ENCODE peak calls at places on chromosome 14, in eight cellular contexts. One of them, this sample, is unnamed.

GRCh38 chr14:105489607-105490317 is 1.3 kb upstream of the TEDC1 start:
- DNase-seq in astrocyte: peak
- DNase-seq in hepatocyte: peak
- DNase-seq in fibroblast of pulmonary artery: peak
- DNase-seq in fibroblast of the aortic adventitia: peak
- DNase-seq in lung: peak
- DNase-seq in IMR-90: peak
- DNase-seq in choroid plexus epithelial cell: peak
- DNase-seq in this sample: peak

GRCh38 chr14:25095784-25096390 is 45.9 kb upstream of the STXBP6 start:
- DNase-seq in astrocyte: no peak
- DNase-seq in hepatocyte: no peak
- DNase-seq in fibroblast of pulmonary artery: peak
- DNase-seq in fibroblast of the aortic adventitia: no peak
- DNase-seq in lung: no peak
- DNase-seq in IMR-90: no peak
- DNase-seq in choroid plexus epithelial cell: no peak
- DNase-seq in this sample: peak

GRCh38 chr14:33123281-33123680 is 184.6 kb downstream of the NPAS3 start:
- DNase-seq in astrocyte: no peak
- DNase-seq in hepatocyte: no peak
- DNase-seq in fibroblast of pulmonary artery: no peak
- DNase-seq in fibroblast of the aortic adventitia: no peak
- DNase-seq in lung: no peak
- DNase-seq in IMR-90: no peak
- DNase-seq in choroid plexus epithelial cell: no peak
- DNase-seq in this sample: no peak

GRCh38 chr14:85534435-85534834 is 4.5 kb downstream of the FLRT2 start:
- DNase-seq in astrocyte: no peak
- DNase-seq in hepatocyte: peak
- DNase-seq in fibroblast of pulmonary artery: peak
- DNase-seq in fibroblast of the aortic adventitia: no peak
- DNase-seq in lung: no peak
- DNase-seq in IMR-90: peak
- DNase-seq in choroid plexus epithelial cell: peak
- DNase-seq in this sample: peak

GRCh38 chr14:74980746-74981661 is 21.7 kb upstream of the EIF2B2 start:
- DNase-seq in astrocyte: peak
- DNase-seq in hepatocyte: no peak
- DNase-seq in fibroblast of pulmonary artery: peak
- DNase-seq in fibroblast of the aortic adventitia: peak
- DNase-seq in lung: no peak
- DNase-seq in IMR-90: peak
- DNase-seq in choroid plexus epithelial cell: peak
- DNase-seq in this sample: peak

GRCh38 chr14:61479746-61480502 is 158.5 kb downstream of the PRKCH start:
- DNase-seq in astrocyte: peak
- DNase-seq in hepatocyte: no peak
- DNase-seq in fibroblast of pulmonary artery: peak
- DNase-seq in fibroblast of the aortic adventitia: peak
- DNase-seq in lung: no peak
- DNase-seq in IMR-90: peak
- DNase-seq in choroid plexus epithelial cell: no peak
- DNase-seq in this sample: peak

GRCh38 chr14:75231320-75231719 is 47.3 kb upstream of the FOS start:
- DNase-seq in astrocyte: no peak
- DNase-seq in hepatocyte: no peak
- DNase-seq in fibroblast of pulmonary artery: no peak
- DNase-seq in fibroblast of the aortic adventitia: no peak
- DNase-seq in lung: no peak
- DNase-seq in IMR-90: no peak
- DNase-seq in choroid plexus epithelial cell: no peak
- DNase-seq in this sample: no peak

GRCh38 chr14:102629700-102630365 is 37.4 kb downstream of the RCOR1 start:
- DNase-seq in astrocyte: no peak
- DNase-seq in hepatocyte: no peak
- DNase-seq in fibroblast of pulmonary artery: no peak
- DNase-seq in fibroblast of the aortic adventitia: no peak
- DNase-seq in lung: no peak
- DNase-seq in IMR-90: peak
- DNase-seq in choroid plexus epithelial cell: peak
- DNase-seq in this sample: no peak

GRCh38 chr14:100880271-100881101 is 23.0 kb downstream of the RTL1 start:
- DNase-seq in astrocyte: no peak
- DNase-seq in hepatocyte: no peak
- DNase-seq in fibroblast of pulmonary artery: no peak
- DNase-seq in fibroblast of the aortic adventitia: no peak
- DNase-seq in lung: no peak
- DNase-seq in IMR-90: no peak
- DNase-seq in choroid plexus epithelial cell: no peak
- DNase-seq in this sample: no peak

GRCh38 chr14:73771848-73772705 is 57.9 kb upstream of the PNMA1 start:
- DNase-seq in astrocyte: peak
- DNase-seq in hepatocyte: peak
- DNase-seq in fibroblast of pulmonary artery: peak
- DNase-seq in fibroblast of the aortic adventitia: peak
- DNase-seq in lung: no peak
- DNase-seq in IMR-90: peak
- DNase-seq in choroid plexus epithelial cell: peak
- DNase-seq in this sample: peak

GRCh38 chr14:104195854-104196253 is 57.5 kb downstream of the KIF26A start:
- DNase-seq in astrocyte: no peak
- DNase-seq in hepatocyte: no peak
- DNase-seq in fibroblast of pulmonary artery: no peak
- DNase-seq in fibroblast of the aortic adventitia: no peak
- DNase-seq in lung: no peak
- DNase-seq in IMR-90: no peak
- DNase-seq in choroid plexus epithelial cell: no peak
- DNase-seq in this sample: no peak

GRCh38 chr14:38592764-38593442 is 337.0 kb upstream of the CLEC14A start:
- DNase-seq in astrocyte: no peak
- DNase-seq in hepatocyte: no peak
- DNase-seq in fibroblast of pulmonary artery: no peak
- DNase-seq in fibroblast of the aortic adventitia: no peak
- DNase-seq in lung: no peak
- DNase-seq in IMR-90: no peak
- DNase-seq in choroid plexus epithelial cell: no peak
- DNase-seq in this sample: no peak

GRCh38 chr14:71121711-71122110 is 214.5 kb downstream of the PCNX1 start:
- DNase-seq in astrocyte: no peak
- DNase-seq in hepatocyte: no peak
- DNase-seq in fibroblast of pulmonary artery: no peak
- DNase-seq in fibroblast of the aortic adventitia: no peak
- DNase-seq in lung: no peak
- DNase-seq in IMR-90: no peak
- DNase-seq in choroid plexus epithelial cell: no peak
- DNase-seq in this sample: no peak

GRCh38 chr14:91117960-91118359 is 4.1 kb downstream of the DGLUCY start:
- DNase-seq in astrocyte: no peak
- DNase-seq in hepatocyte: no peak
- DNase-seq in fibroblast of pulmonary artery: no peak
- DNase-seq in fibroblast of the aortic adventitia: no peak
- DNase-seq in lung: no peak
- DNase-seq in IMR-90: no peak
- DNase-seq in choroid plexus epithelial cell: no peak
- DNase-seq in this sample: no peak
- TF ChIP-seq CTCF in astrocyte: no peak
- TF ChIP-seq CTCF in hepatocyte: no peak
- TF ChIP-seq CTCF in fibroblast of pulmonary artery: no peak
- TF ChIP-seq CTCF in fibroblast of the aortic adventitia: no peak
- TF ChIP-seq CTCF in lung: no peak
- TF ChIP-seq CTCF in IMR-90: no peak
- TF ChIP-seq CTCF in choroid plexus epithelial cell: no peak
- TF ChIP-seq CTCF in this sample: no peak

DNA sequence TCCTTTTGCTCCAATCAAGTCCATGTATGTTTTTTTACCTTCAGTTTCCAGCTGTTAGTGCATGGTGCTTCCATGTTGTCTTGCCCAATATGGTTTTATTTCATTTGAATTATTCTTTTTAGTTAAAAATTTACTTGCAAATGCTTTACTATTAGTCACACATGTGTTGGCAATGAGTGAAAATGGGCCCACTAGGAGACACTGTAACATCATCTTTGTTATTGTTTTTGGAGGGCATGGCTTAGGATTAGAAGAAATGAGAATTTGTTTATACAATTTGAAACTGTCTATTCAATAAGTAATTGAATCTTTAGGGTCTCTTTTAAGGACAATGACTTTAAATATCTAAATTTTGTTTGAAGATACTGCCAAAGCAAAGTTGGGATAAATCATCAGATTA is 133.7 kb downstream of the BRMS1L start:
- DNase-seq in astrocyte: no peak
- DNase-seq in hepatocyte: no peak
- DNase-seq in fibroblast of pulmonary artery: no peak
- DNase-seq in fibroblast of the aortic adventitia: no peak
- DNase-seq in lung: no peak
- DNase-seq in IMR-90: no peak
- DNase-seq in choroid plexus epithelial cell: no peak
- DNase-seq in this sample: peak
- H3K4me3 ChIP-seq in astrocyte: no peak
- H3K4me3 ChIP-seq in hepatocyte: no peak
- H3K4me3 ChIP-seq in fibroblast of pulmonary artery: no peak
- H3K4me3 ChIP-seq in fibroblast of the aortic adventitia: no peak
- H3K4me3 ChIP-seq in lung: no peak
- H3K4me3 ChIP-seq in IMR-90: no peak
- H3K4me3 ChIP-seq in choroid plexus epithelial cell: no peak
- H3K4me3 ChIP-seq in this sample: no peak

DNA sequence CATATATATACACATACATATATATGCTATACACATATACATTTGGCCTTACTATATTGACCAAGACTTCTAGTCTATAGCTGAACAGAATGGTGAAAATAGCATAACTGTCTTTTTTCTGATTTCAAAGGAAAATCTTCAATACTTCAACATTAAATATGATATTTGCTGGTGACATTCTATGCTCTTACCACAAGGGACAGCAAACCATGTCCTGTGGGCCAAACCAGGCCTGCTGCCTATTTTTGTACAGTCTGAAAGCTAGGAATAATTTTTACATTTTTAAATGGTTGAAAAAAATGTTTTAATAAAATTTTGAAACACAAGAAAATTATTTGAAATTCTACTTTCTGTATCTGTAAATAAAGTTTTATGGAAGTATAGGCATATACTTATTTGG is 63.6 kb downstream of the EML5 start:
- DNase-seq in astrocyte: no peak
- DNase-seq in hepatocyte: no peak
- DNase-seq in fibroblast of pulmonary artery: no peak
- DNase-seq in fibroblast of the aortic adventitia: no peak
- DNase-seq in lung: no peak
- DNase-seq in IMR-90: peak
- DNase-seq in choroid plexus epithelial cell: peak
- DNase-seq in this sample: peak
- TF ChIP-seq CTCF in astrocyte: peak
- TF ChIP-seq CTCF in hepatocyte: no peak
- TF ChIP-seq CTCF in fibroblast of pulmonary artery: peak
- TF ChIP-seq CTCF in fibroblast of the aortic adventitia: peak
- TF ChIP-seq CTCF in lung: no peak
- TF ChIP-seq CTCF in IMR-90: peak
- TF ChIP-seq CTCF in choroid plexus epithelial cell: peak
- TF ChIP-seq CTCF in this sample: peak

DNA sequence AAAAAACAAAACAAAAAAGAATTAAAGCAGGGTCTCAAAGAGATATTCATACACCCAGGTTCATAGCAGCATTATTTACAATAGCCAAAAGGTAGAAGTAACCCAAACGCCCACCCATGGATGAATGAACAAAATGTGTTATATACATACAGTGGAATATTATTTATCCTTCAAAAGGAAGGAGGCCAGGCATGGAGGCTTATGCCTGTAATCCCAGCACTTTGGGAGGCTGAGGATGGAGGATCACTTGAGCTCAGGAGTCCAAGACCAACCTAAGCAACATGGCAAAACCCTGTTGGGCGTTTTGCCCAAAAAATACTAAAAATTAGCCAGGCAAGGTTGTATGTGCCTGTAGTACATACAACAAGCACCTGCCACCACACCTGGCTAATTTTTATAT is 4.6 kb downstream of the METTL3 start:
- DNase-seq in astrocyte: no peak
- DNase-seq in hepatocyte: no peak
- DNase-seq in fibroblast of pulmonary artery: no peak
- DNase-seq in fibroblast of the aortic adventitia: no peak
- DNase-seq in lung: no peak
- DNase-seq in IMR-90: no peak
- DNase-seq in choroid plexus epithelial cell: no peak
- DNase-seq in this sample: no peak
- H3K4me3 ChIP-seq in astrocyte: no peak
- H3K4me3 ChIP-seq in hepatocyte: no peak
- H3K4me3 ChIP-seq in fibroblast of pulmonary artery: no peak
- H3K4me3 ChIP-seq in fibroblast of the aortic adventitia: no peak
- H3K4me3 ChIP-seq in lung: no peak
- H3K4me3 ChIP-seq in IMR-90: no peak
- H3K4me3 ChIP-seq in choroid plexus epithelial cell: no peak
- H3K4me3 ChIP-seq in this sample: no peak

This sample was measured in cardiac fibroblast.